ENCODE peak calls at places on chromosomes 16 and 17, in seven cellular contexts. M, U, S, R, T, Q and I are unnamed samples.

GRCh38 chr16:81189100-81189664 is 49.3 kb upstream of the BCO1 start:
- DNase-seq in M (no peak), U (peak), S (peak), R (no peak), T (peak), Q (peak), I (peak)

GRCh38 chr16:51886456-51886855 is 660.5 kb downstream of the TOX3 start:
- DNase-seq in M (no peak), U (no peak), S (no peak), R (no peak), T (no peak), Q (no peak), I (no peak)

GRCh38 chr17:60442271-60443201 is 20.2 kb downstream of the CHCT1 start:
- DNase-seq in M (no peak), U (peak), S (peak), R (peak), T (no peak), Q (peak), I (peak)

GRCh38 chr16:81136331-81137011 is 40.3 kb upstream of the GCSH start:
- DNase-seq in M (no peak), U (no peak), S (no peak), R (no peak), T (no peak), Q (no peak), I (no peak)

GRCh38 chr16:50436271-50436670 is 67.5 kb upstream of the BRD7 start:
- DNase-seq in M (no peak), U (no peak), S (no peak), R (no peak), T (no peak), Q (no peak), I (no peak)

GRCh38 chr16:67847064-67847861 is at the start of gene CENPT:
- DNase-seq in M (no peak), U (peak), S (peak), R (peak), T (peak), Q (peak), I (no peak)

GRCh38 chr16:29312835-29313558 is 93.5 kb downstream of the NPIPB11 start:
- DNase-seq in M (no peak), U (no peak), S (no peak), R (no peak), T (no peak), Q (no peak), I (no peak)

GRCh38 chr16:68417711-68418301 is 30.5 kb downstream of the SMPD3 start:
- DNase-seq in M (no peak), U (no peak), S (no peak), R (peak), T (peak), Q (no peak), I (peak)

GRCh38 chr17:65184235-65184959 is 47.2 kb downstream of the RGS9 start:
- DNase-seq in M (no peak), U (no peak), S (no peak), R (no peak), T (no peak), Q (peak), I (no peak)

GRCh38 chr17:36665417-36665816 is 64.0 kb downstream of the MRM1 start:
- DNase-seq in M (no peak), U (no peak), S (peak), R (peak), T (peak), Q (no peak), I (no peak)

GRCh38 chr17:10294162-10294561 is 78.6 kb downstream of the MYH13 start:
- DNase-seq in M (no peak), U (no peak), S (no peak), R (no peak), T (peak), Q (no peak), I (no peak)

GRCh38 chr16:27475561-27475960 is 73.6 kb downstream of the IL21R start:
- DNase-seq in M (no peak), U (peak), S (peak), R (peak), T (no peak), Q (no peak), I (peak)

GRCh38 chr16:2157480-2158261 is 2.1 kb downstream of the TRAF7 start:
- DNase-seq in M (no peak), U (no peak), S (no peak), R (no peak), T (no peak), Q (no peak), I (no peak)

GRCh38 chr17:78048346-78049292 is 79.9 kb downstream of the TMC6 start:
- DNase-seq in M (no peak), U (no peak), S (no peak), R (no peak), T (no peak), Q (no peak), I (no peak)

GRCh38 chr17:75160211-75160610 is 5.9 kb upstream of the JPT1 start:
- DNase-seq in M (no peak), U (no peak), S (no peak), R (no peak), T (no peak), Q (no peak), I (no peak)

GRCh38 chr17:77581480-77581879 is 377.0 kb upstream of the TNRC6C start:
- DNase-seq in M (no peak), U (peak), S (peak), R (peak), T (no peak), Q (no peak), I (peak)

GRCh38 chr16:84597518-84598390 is 20.1 kb downstream of the COTL1 start:
- DNase-seq in M (no peak), U (no peak), S (no peak), R (no peak), T (no peak), Q (no peak), I (no peak)

GRCh38 chr16:28321700-28322411 is 29.5 kb downstream of the SBK1 start:
- DNase-seq in M (peak), U (peak), S (peak), R (peak), T (peak), Q (peak), I (peak)

GRCh38 chr17:50469005-50469605 is 425 bp upstream of the CHAD start:
- DNase-seq in M (no peak), U (no peak), S (no peak), R (no peak), T (no peak), Q (peak), I (no peak)

GRCh38 chr17:70207184-70207583 is 37.9 kb downstream of the KCNJ2 start:
- DNase-seq in M (no peak), U (no peak), S (no peak), R (no peak), T (no peak), Q (no peak), I (no peak)

GRCh38 chr16:5496013-5496412 is 398.4 kb upstream of the EEF2KMT start:
- DNase-seq in M (no peak), U (no peak), S (no peak), R (no peak), T (no peak), Q (no peak), I (no peak)

GRCh38 chr17:65013613-65014391 is 42.7 kb downstream of the GNA13 start:
- DNase-seq in M (no peak), U (peak), S (peak), R (peak), T (peak), Q (no peak), I (peak)

GRCh38 chr17:49016775-49017463 is 19.7 kb downstream of the IGF2BP1 start:
- DNase-seq in M (peak), U (peak), S (peak), R (peak), T (peak), Q (peak), I (peak)

GRCh38 chr16:85173981-85174751 is 61.9 kb upstream of the CIBAR2 start:
- DNase-seq in M (no peak), U (peak), S (peak), R (peak), T (peak), Q (peak), I (peak)

GRCh38 chr16:77066896-77067496 is 124.0 kb upstream of the MON1B start:
- DNase-seq in M (no peak), U (no peak), S (no peak), R (no peak), T (no peak), Q (no peak), I (no peak)

GRCh38 chr17:18993876-18994275 is 10.7 kb downstream of the FAM83G start:
- DNase-seq in M (no peak), U (peak), S (no peak), R (no peak), T (no peak), Q (no peak), I (peak)

GRCh38 chr17:15920758-15921239 is 24.1 kb upstream of the ADORA2B start:
- DNase-seq in M (no peak), U (peak), S (peak), R (peak), T (peak), Q (no peak), I (peak)

GRCh38 chr16:2483160-2483559 is 8.2 kb downstream of the TBC1D24 start:
- DNase-seq in M (no peak), U (peak), S (no peak), R (no peak), T (no peak), Q (peak), I (no peak)

GRCh38 chr17:75019710-75020109 is 7.2 kb downstream of the MRPL58 start:
- DNase-seq in M (no peak), U (no peak), S (no peak), R (no peak), T (no peak), Q (no peak), I (no peak)

GRCh38 chr16:22683258-22683657 is 130.7 kb upstream of the HS3ST2 start:
- DNase-seq in M (no peak), U (no peak), S (no peak), R (no peak), T (no peak), Q (no peak), I (no peak)
- H2AFZ ChIP-seq in M (no peak), U (no peak), S (no peak), R (no peak), T (no peak), Q (no peak), I (no peak)

GRCh38 chr17:2701996-2702741 is 9.4 kb downstream of the CLUH start:
- DNase-seq in M (no peak), U (no peak), S (no peak), R (no peak), T (no peak), Q (no peak), I (no peak)
- TF ChIP-seq CTCF in M (peak), U (no peak), S (no peak), R (no peak), T (no peak), Q (no peak), I (no peak)

DNA sequence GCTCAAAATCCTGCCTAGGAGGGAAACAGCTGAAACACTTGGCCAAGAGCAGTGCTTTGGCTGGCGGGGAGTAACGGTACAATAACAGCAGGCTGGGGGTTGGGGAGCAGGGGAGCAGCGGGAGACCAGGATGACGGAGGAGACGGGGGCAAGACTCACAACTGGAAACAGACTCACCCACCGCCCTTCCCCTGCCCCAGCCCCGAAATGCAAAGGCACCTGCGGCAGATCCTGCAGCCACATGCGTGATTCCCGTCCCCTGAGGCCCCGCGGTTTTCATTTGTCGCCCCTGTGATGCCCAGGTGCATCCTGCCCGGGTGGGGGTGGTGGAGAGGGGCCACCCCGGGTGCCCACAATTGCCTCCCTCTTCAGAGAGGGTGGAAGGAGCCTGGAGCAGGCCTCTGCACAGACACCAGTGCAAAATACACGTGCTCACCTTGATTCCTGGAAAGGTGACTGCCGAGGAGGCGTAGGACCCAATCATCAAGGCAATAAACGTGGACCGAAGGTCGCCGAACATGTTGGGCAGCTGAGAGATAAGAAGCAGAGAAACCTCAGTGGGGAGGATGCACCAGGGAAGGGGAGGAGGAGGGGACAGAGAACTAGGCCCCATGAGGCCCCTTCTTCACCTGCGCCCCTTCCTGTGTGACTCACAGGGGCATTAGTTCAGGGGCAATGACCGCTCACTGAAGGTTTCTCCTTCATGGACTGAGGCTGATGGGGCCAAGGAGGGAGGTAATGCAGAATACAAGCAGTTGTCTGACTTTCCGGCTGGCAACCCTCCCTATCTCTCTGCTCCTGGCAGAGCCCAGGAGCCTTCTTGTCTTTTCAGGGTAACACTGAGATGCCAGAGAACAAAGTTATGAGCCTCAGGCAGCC is 30.4 kb upstream of the PITPNA start:
- DNase-seq in M (no peak), U (no peak), S (no peak), R (no peak), T (peak), Q (no peak), I (no peak)
- H2AFZ ChIP-seq in M (no peak), U (peak), S (no peak), R (no peak), T (no peak), Q (no peak), I (no peak)

GRCh38 chr16:49000594-49000993 is 281.0 kb downstream of the CBLN1 start:
- DNase-seq in M (peak), U (no peak), S (no peak), R (peak), T (peak), Q (no peak), I (no peak)
- TF ChIP-seq CTCF in M (peak), U (peak), S (peak), R (peak), T (peak), Q (peak), I (peak)

GRCh38 chr16:3934491-3935185 is 54.1 kb upstream of the CREBBP start:
- DNase-seq in M (no peak), U (no peak), S (no peak), R (no peak), T (no peak), Q (no peak), I (no peak)
- H2AFZ ChIP-seq in M (no peak), U (peak), S (no peak), R (peak), T (peak), Q (no peak), I (no peak)

GRCh38 chr16:73545713-73546112 is 497.8 kb upstream of the ZFHX3 start:
- DNase-seq in M (no peak), U (no peak), S (no peak), R (no peak), T (no peak), Q (no peak), I (no peak)
- TF ChIP-seq CTCF in M (no peak), U (no peak), S (no peak), R (no peak), T (no peak), Q (no peak), I (no peak)